ENCODE peak calls at places on chromosomes 1 and 21, in six cellular contexts. G is ovary, Y is A549, H is suprapubic skin, T is sigmoid colon, S is upper lobe of left lung. V is an unnamed sample.

GRCh38 chr1:180232521-180233043 is 2.5 kb downstream of the LHX4 start:
- DNase-seq in G (no peak), T (peak), S (no peak), Y (no peak), H (peak), V (no peak)

GRCh38 chr1:208273386-208274021 is 29.3 kb upstream of the PLXNA2 start:
- DNase-seq in S (no peak), Y (no peak), T (no peak), H (no peak), G (no peak), V (no peak)

GRCh38 chr1:201551096-201551495 is 12.2 kb downstream of the NAV1 start:
- DNase-seq in T (no peak), Y (no peak), G (no peak), H (no peak), S (no peak), V (no peak)

GRCh38 chr1:146034976-146035469 is 13.5 kb upstream of the HJV start:
- DNase-seq in S (no peak), Y (peak), T (no peak), H (no peak), G (no peak), V (no peak)

GRCh38 chr1:94874423-94874822 is 52.5 kb downstream of the CNN3 start:
- DNase-seq in H (no peak), T (no peak), S (peak), Y (no peak), G (no peak), V (no peak)

GRCh38 chr21:41812679-41813078 is 45.8 kb upstream of the RIPK4 start:
- DNase-seq in Y (no peak), T (no peak), G (no peak), S (no peak), H (peak), V (no peak)

GRCh38 chr1:229254910-229255541 is 15.9 kb upstream of the RAB4A start:
- DNase-seq in S (no peak), T (no peak), Y (no peak), G (no peak), H (no peak), V (no peak)

GRCh38 chr1:116569776-116570357 is 959 bp downstream of the CD58 start:
- DNase-seq in Y (no peak), T (peak), H (peak), S (peak), G (peak), V (peak)

GRCh38 chr1:170580636-170581035 is 48.7 kb downstream of the GORAB start:
- DNase-seq in S (no peak), G (no peak), T (no peak), Y (no peak), H (no peak), V (no peak)

GRCh38 chr1:21313146-21313885 is 23.1 kb upstream of the ECE1 start:
- DNase-seq in G (peak), T (peak), Y (no peak), H (no peak), S (no peak), V (no peak)

GRCh38 chr1:237873487-237873927 is 17.2 kb downstream of the ZP4 start:
- DNase-seq in H (no peak), G (no peak), Y (peak), T (no peak), S (no peak), V (no peak)

GRCh38 chr1:156806512-156807440 is 9.9 kb downstream of the SH2D2A start:
- DNase-seq in Y (no peak), G (no peak), S (no peak), H (no peak), T (no peak), V (no peak)

GRCh38 chr1:77683836-77684148 is 1.3 kb upstream of the ZZZ3 start:
- DNase-seq in H (no peak), T (no peak), G (no peak), S (no peak), Y (no peak), V (no peak)

GRCh38 chr1:119160851-119161250 is 20.4 kb upstream of the WARS2 start:
- DNase-seq in T (no peak), H (no peak), Y (no peak), S (no peak), G (no peak), V (no peak)

GRCh38 chr21:42737969-42738590 is 84.7 kb downstream of the PDE9A start:
- DNase-seq in Y (no peak), G (peak), T (peak), H (no peak), S (peak), V (no peak)

GRCh38 chr1:47524272-47524671 is 86.4 kb downstream of the FOXD2 start:
- DNase-seq in Y (no peak), T (no peak), S (no peak), G (no peak), H (no peak), V (no peak)

GRCh38 chr1:201456499-201457309 is 12.3 kb downstream of the PHLDA3 start:
- DNase-seq in Y (no peak), G (no peak), H (peak), T (peak), S (peak), V (no peak)

GRCh38 chr1:14003552-14003951 is 303.6 kb downstream of the PRDM2 start:
- DNase-seq in H (no peak), T (no peak), S (no peak), G (no peak), Y (no peak), V (no peak)

GRCh38 chr1:36890776-36891175 is 143.5 kb downstream of the GRIK3 start:
- DNase-seq in G (no peak), H (peak), S (no peak), Y (no peak), T (peak), V (peak)

GRCh38 chr1:191804311-191804710 is 354.0 kb upstream of the RGS18 start:
- DNase-seq in S (no peak), G (no peak), Y (no peak), T (no peak), H (no peak), V (no peak)

GRCh38 chr1:26126321-26127084 is 14.9 kb downstream of the PDIK1L start:
- DNase-seq in T (no peak), H (no peak), Y (no peak), G (no peak), S (peak), V (no peak)

GRCh38 chr1:91805343-91805801 is 80.6 kb downstream of the TGFBR3 start:
- DNase-seq in G (no peak), S (no peak), T (no peak), Y (no peak), H (no peak), V (no peak)

GRCh38 chr1:172726740-172727139 is 67.8 kb downstream of the FASLG start:
- DNase-seq in G (no peak), Y (no peak), H (no peak), T (no peak), S (no peak), V (no peak)

GRCh38 chr1:25774921-25775774 is 24.8 kb upstream of the SELENON start:
- DNase-seq in G (no peak), T (no peak), S (no peak), Y (no peak), H (no peak), V (no peak)

GRCh38 chr1:212683357-212683722 is 16.3 kb downstream of the BATF3 start:
- DNase-seq in H (no peak), Y (no peak), G (no peak), S (peak), T (no peak), V (no peak)

GRCh38 chr1:46757256-46757955 is 38.5 kb upstream of the EFCAB14 start:
- DNase-seq in T (no peak), Y (no peak), H (no peak), S (peak), G (no peak), V (no peak)

GRCh38 chr1:209387969-209388329 is 195.6 kb upstream of the CAMK1G start:
- DNase-seq in T (no peak), G (no peak), Y (no peak), S (no peak), H (no peak), V (no peak)

GRCh38 chr1:221849110-221849509 is 107.2 kb upstream of the DUSP10 start:
- DNase-seq in H (no peak), G (no peak), Y (no peak), S (no peak), T (no peak), V (no peak)

GRCh38 chr1:196178083-196178635 is 430.1 kb downstream of the KCNT2 start:
- DNase-seq in S (no peak), Y (no peak), G (no peak), H (no peak), T (no peak), V (no peak)

GRCh38 chr1:102550729-102551384 is 554.1 kb upstream of the OLFM3 start:
- DNase-seq in S (peak), G (no peak), T (no peak), Y (no peak), H (no peak), V (no peak)

GRCh38 chr1:24383381-24383940 is 30.1 kb downstream of the STPG1 start:
- DNase-seq in T (no peak), H (no peak), S (no peak), Y (no peak), G (no peak), V (no peak)

GRCh38 chr1:2003564-2004131 is at the start of gene CFAP74:
- DNase-seq in G (no peak), Y (no peak), S (peak), H (no peak), T (no peak), V (no peak)

GRCh38 chr1:186620951-186621350 is 59.3 kb downstream of the PTGS2 start:
- DNase-seq in T (no peak), G (no peak), S (no peak), H (no peak), Y (no peak), V (no peak)

GRCh38 chr1:204578867-204579664 is 62.9 kb downstream of the MDM4 start:
- DNase-seq in G (peak), Y (no peak), S (no peak), H (no peak), T (peak), V (no peak)

GRCh38 chr1:246506785-246507639 is at the start of gene SMYD3:
- DNase-seq in Y (peak), S (peak), G (peak), T (peak), H (peak), V (peak)

GRCh38 chr1:165235777-165236285 is 120.7 kb downstream of the LMX1A start:
- DNase-seq in S (no peak), Y (no peak), G (no peak), T (no peak), H (no peak), V (no peak)

GRCh38 chr1:29645586-29645985 is 409.3 kb downstream of the PTPRU start:
- DNase-seq in S (no peak), Y (no peak), H (no peak), T (no peak), G (no peak), V (no peak)

GRCh38 chr1:185049670-185050069 is 4.3 kb downstream of the RNF2 start:
- DNase-seq in H (no peak), Y (no peak), S (no peak), G (no peak), T (no peak), V (no peak)

GRCh38 chr1:98749152-98749756 is 87.7 kb downstream of the SNX7 start:
- DNase-seq in Y (no peak), T (no peak), H (no peak), G (no peak), S (no peak), V (no peak)

DNA sequence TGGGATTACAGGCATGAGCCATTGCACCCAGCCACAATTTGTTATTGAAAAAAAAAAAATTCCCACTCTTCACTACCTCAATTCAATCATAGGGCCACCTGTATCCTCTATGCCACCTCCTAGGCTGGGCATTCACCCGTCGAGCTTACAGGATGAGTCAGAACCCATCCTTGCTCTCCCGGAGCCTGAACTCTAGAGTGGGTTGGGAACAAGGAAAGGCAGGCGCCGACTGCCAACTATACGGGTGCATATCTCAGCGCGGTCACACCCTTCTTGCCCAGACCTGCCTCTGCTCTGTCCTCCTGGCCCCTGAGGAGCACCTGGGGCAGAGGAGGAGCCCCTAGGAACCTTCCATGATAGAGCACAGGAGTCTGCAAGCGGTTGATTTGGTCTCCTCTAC is 21.4 kb upstream of the LBR start:
- DNase-seq in T (peak), S (no peak), Y (peak), G (no peak), H (peak), V (peak)
- H3K4me3 ChIP-seq in T (no peak), S (no peak), Y (no peak), G (no peak), H (no peak), V (no peak)

DNA sequence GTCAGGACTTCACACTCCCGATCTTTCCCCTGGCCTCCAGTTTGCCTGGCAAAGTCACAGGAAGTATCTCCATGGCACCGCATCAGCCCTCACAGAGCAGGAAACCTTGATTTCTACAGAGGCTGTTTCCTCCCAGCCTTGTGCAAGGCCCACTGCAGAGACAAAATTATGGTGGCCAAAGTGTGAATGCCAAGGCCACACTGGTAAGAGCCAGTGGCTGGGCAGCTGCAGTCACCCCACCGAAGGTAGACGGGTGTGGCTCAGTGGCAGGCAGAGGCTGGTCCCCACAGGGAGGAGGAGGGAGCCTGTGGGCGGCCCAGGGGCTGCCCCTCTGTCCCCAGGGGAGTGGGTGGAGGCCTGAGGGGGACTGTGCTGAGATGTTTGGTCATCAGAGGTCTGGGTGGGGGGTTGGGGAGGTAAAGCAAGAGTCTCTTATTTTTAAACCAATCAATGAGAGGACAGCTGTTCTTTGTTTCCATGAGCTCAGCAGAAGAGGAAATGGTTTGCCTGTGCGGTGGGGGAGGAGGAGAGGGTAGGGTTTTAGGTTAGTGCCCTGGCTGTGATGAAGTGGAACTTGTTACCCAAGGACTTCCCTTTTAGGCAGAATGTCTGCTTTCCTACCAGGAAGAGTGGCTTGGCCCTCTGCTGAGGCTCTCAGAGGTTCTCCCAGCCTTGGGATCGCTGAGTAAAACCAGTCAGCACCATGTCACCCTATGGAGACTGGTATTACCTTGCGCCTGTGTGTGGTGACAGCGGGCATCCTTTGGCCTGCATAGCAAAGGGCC is 18.0 kb upstream of the BTG2 start:
- DNase-seq in S (peak), T (peak), Y (no peak), H (no peak), G (peak), V (no peak)
- TF ChIP-seq EP300 in S (no peak), T (no peak), Y (no peak), H (no peak), G (no peak), V (peak)

GRCh38 chr1:34418166-34418565 is 241.5 kb downstream of the C1orf94 start:
- DNase-seq in S (no peak), H (no peak), Y (no peak), T (no peak), G (no peak), V (no peak)

GRCh38 chr1:34415140-34415539 is 238.4 kb downstream of the C1orf94 start:
- DNase-seq in T (no peak), Y (no peak), S (no peak), G (no peak), H (no peak), V (no peak)

DNA sequence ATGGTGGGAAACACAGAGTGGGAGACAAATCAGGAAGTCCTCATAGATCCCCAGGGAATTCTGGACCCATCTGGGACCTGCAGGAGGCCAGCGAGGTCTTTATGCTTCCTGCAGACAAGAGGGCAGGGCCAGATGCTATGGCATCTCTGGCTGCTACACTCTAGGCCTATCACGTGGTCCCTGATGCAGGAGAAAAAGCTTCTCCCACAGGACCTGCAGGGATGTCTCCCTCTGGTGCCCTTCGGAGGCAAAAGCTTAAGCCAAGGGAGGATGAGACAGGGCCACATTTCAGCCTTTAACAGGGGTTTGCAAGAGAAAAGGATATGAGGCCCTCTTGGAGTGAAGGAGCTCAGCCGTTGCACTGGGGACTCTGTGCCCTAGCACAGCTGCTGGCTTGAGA is 243.0 kb downstream of the C1orf94 start:
- DNase-seq in G (no peak), T (no peak), S (no peak), H (no peak), Y (no peak), V (no peak)
- TF ChIP-seq CTCF in G (no peak), T (no peak), S (no peak), H (no peak), Y (no peak), V (no peak)

GRCh38 chr1:15621975-15622374 is 4.7 kb downstream of the DDI2 start:
- DNase-seq in H (no peak), S (no peak), T (no peak), Y (no peak), G (no peak), V (no peak)

GRCh38 chr1:15617874-15618684 is 821 bp downstream of the DDI2 start:
- DNase-seq in S (peak), H (peak), Y (no peak), G (no peak), T (no peak), V (no peak)

GRCh38 chr1:15620890-15621682 is 3.8 kb downstream of the DDI2 start:
- DNase-seq in S (no peak), Y (no peak), H (no peak), G (no peak), T (no peak), V (no peak)

GRCh38 chr1:15618685-15619525 is 1.6 kb downstream of the DDI2 start:
- DNase-seq in T (no peak), Y (no peak), S (no peak), G (no peak), H (no peak), V (no peak)

GRCh38 chr1:15620155-15620545 is 2.9 kb downstream of the DDI2 start:
- DNase-seq in T (no peak), H (no peak), G (no peak), S (no peak), Y (peak), V (no peak)
- H3K4me3 ChIP-seq in T (no peak), H (peak), G (no peak), S (no peak), Y (peak), V (no peak)

GRCh38 chr1:30716646-30717045 is 6.7 kb downstream of the MATN1 start:
- DNase-seq in G (peak), S (no peak), H (no peak), T (no peak), Y (no peak), V (no peak)

GRCh38 chr1:30719406-30720270 is 3.7 kb downstream of the MATN1 start:
- DNase-seq in S (peak), G (peak), Y (no peak), H (no peak), T (no peak), V (no peak)

GRCh38 chr1:30718091-30718635 is 5.2 kb downstream of the MATN1 start:
- DNase-seq in G (peak), T (peak), S (peak), Y (peak), H (peak), V (peak)

GRCh38 chr1:30720271-30721223 is 2.8 kb downstream of the MATN1 start:
- DNase-seq in H (no peak), T (no peak), G (no peak), Y (no peak), S (no peak), V (no peak)

DNA sequence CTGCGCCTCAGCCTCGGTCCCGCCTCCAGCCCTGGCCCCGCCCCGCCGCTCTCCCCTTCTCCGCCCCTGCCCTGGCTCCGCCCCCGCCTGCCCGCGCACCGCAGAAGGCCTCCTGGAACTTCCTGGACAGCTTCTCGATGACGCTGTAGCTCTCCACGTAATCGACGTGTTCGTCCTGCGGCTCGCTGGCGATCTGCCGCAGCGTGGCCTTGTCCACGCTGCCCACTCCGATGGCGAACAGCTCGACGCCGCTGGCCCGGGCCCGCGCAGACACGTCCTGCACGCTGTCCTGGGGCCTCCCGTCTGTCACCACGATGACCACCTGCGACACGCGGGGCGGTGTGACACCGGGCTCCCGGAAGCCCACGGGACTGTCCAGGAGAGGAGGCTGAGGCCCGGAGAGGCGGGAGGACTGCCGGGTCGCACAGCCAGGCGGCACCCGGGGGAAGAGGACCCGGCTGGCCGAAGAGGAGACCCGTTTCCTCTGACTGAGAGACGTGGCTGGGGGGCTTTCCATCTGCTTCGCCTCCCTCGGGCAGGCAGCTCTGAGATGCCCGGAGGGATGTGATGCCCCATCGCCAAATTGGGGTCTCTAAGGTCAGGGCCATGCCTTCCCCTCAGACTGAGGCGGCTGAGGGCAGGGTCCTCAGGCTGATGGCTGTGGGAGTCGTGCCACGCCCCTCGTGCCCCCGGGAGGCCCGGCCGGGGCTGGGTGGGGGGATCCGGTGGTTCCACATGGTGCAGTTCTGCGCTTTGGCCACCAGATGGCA is 4.6 kb downstream of the MATN1 start:
- DNase-seq in T (peak), G (peak), Y (peak), H (peak), S (peak), V (peak)
- TF ChIP-seq EP300 in T (peak), G (no peak), Y (no peak), H (no peak), S (no peak), V (no peak)

DNA sequence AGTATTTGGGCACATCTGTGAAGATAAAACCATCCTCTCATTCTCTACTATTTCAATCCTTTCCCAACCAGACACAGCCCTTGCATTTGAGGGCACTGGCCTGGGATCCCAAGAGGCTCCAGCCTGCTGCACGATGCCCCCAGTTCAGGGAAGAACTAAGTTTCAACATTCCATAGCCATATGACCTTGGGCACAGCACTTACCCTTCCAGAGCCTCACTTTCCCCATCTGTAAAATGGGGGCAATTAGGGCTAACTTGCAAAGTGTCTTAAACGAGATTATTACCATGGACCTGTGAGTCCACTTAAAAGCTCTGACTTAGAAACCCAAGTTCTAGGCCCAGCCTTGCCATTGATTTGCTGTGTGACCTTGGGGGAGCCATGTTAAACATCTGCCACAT is 22.9 kb downstream of the CDCP2 start:
- DNase-seq in G (no peak), H (no peak), Y (no peak), S (no peak), T (no peak), V (no peak)
- TF ChIP-seq CTCF in G (no peak), H (no peak), Y (no peak), S (no peak), T (no peak), V (no peak)

V was measured in tibial nerve.